ENCODE peak calls at places on chromosomes 4 and X, in four cellular contexts. One of them, this sample, is unnamed.
A peak's percentile ranks its signal among the peaks of the same experiment; 100 is the strongest.

GRCh38 chr4:107935246-107935645 is 3.9 kb downstream of the CYP2U1 start:
- DNase-seq in K562: no peak
- DNase-seq in GM12878: no peak
- DNase-seq in GM12891: no peak
- DNase-seq in this sample: no peak

GRCh38 chr4:91488946-91489345 is 814.8 kb upstream of the GRID2 start:
- DNase-seq in K562: no peak
- DNase-seq in GM12891: no peak
- DNase-seq in GM12878: no peak
- DNase-seq in this sample: no peak

GRCh38 chrX:14027031-14027430 is 2.7 kb downstream of the GEMIN8 start:
- DNase-seq in K562: no peak
- DNase-seq in GM12878: no peak
- DNase-seq in GM12891: no peak
- DNase-seq in this sample: no peak

GRCh38 chr4:69098470-69098869 is 2.2 kb downstream of the UGT2B7 start:
- DNase-seq in GM12878: no peak
- DNase-seq in GM12891: no peak
- DNase-seq in K562: no peak
- DNase-seq in this sample: no peak

GRCh38 chr4:89064848-89065247 is 7.9 kb upstream of the FAM13A start:
- DNase-seq in K562: no peak
- DNase-seq in GM12891: no peak
- DNase-seq in GM12878: no peak
- DNase-seq in this sample: no peak

GRCh38 chr4:26893491-26893890 is 32.9 kb downstream of the STIM2 start:
- DNase-seq in K562: no peak
- DNase-seq in GM12878: no peak
- DNase-seq in GM12891: no peak
- DNase-seq in this sample: no peak

GRCh38 chr4:6772223-6772928 is 10.2 kb upstream of the KIAA0232 start:
- DNase-seq in GM12891: no peak
- DNase-seq in GM12878: no peak
- DNase-seq in K562: no peak
- DNase-seq in this sample: no peak

GRCh38 chr4:56255820-56256219 is 131.5 kb downstream of the AASDH start:
- DNase-seq in K562: no peak
- DNase-seq in GM12878: no peak
- DNase-seq in GM12891: no peak
- DNase-seq in this sample: no peak

GRCh38 chrX:17654116-17654515 is 83.2 kb upstream of the SCML1 start:
- DNase-seq in GM12878: no peak
- DNase-seq in K562: no peak
- DNase-seq in GM12891: no peak
- DNase-seq in this sample: no peak

GRCh38 chrX:95885074-95885473 is 799.6 kb upstream of the DIAPH2 start:
- DNase-seq in GM12878: no peak
- DNase-seq in K562: no peak
- DNase-seq in GM12891: no peak
- DNase-seq in this sample: no peak

GRCh38 chr4:94711635-94712034 is 46.1 kb upstream of the BMPR1B start:
- DNase-seq in K562: no peak
- DNase-seq in GM12878: no peak
- DNase-seq in GM12891: no peak
- DNase-seq in this sample: no peak

GRCh38 chr4:168411318-168412150 is 68.8 kb downstream of the DDX60L start:
- DNase-seq in GM12878: no peak
- DNase-seq in GM12891: no peak
- DNase-seq in K562: no peak
- DNase-seq in this sample: no peak

GRCh38 chr4:88792821-88793220 is 95.2 kb upstream of the NAP1L5 start:
- DNase-seq in K562: no peak
- DNase-seq in GM12891: no peak
- DNase-seq in GM12878: no peak
- DNase-seq in this sample: no peak

GRCh38 chrX:145843196-145843595 is 25.6 kb downstream of the SLITRK2 start:
- DNase-seq in GM12878: no peak
- DNase-seq in K562: no peak
- DNase-seq in GM12891: no peak
- DNase-seq in this sample: no peak

GRCh38 chrX:13653022-13653693 is at the start of gene TCEANC:
- DNase-seq in K562: peak; percentile 92
- DNase-seq in GM12878: peak; percentile 89
- DNase-seq in GM12891: peak; percentile 58
- DNase-seq in this sample: peak; percentile 81

GRCh38 chr4:156419080-156419638 is 465.5 kb upstream of the CTSO start:
- DNase-seq in K562: no peak
- DNase-seq in GM12891: no peak
- DNase-seq in GM12878: no peak
- DNase-seq in this sample: no peak

GRCh38 chr4:7424553-7425111 is 10.1 kb downstream of the PSAPL1 start:
- DNase-seq in GM12891: no peak
- DNase-seq in GM12878: no peak
- DNase-seq in K562: no peak
- DNase-seq in this sample: no peak

GRCh38 chrX:49879656-49880277 is 483 bp downstream of the USP27X start:
- DNase-seq in GM12878: no peak
- DNase-seq in K562: no peak
- DNase-seq in GM12891: no peak
- DNase-seq in this sample: peak; percentile 2

DNA sequence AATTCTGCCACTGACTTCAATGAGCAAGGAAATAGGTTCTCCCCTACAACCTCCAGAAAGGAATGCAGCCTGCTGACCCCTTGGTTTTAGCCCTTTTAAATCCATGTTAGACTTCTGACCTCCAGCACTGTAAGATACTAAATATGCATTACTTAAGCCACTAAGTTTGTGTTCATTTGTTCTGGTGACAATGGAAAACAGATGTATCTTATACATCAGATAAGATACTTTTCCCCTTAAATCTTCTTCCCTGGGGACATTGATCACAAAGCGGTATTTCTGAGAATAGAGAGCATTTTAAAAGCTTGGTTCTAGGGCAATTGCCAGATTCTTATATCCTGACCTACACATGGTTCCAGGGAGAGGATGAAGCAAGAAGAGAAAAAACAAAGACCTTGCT is 6.5 kb upstream of the TMEM184C start:
- DNase-seq in GM12878: no peak
- DNase-seq in GM12891: no peak
- DNase-seq in K562: no peak
- DNase-seq in this sample: no peak
- TF ChIP-seq TAF1 in GM12878: no peak
- TF ChIP-seq TAF1 in GM12891: no peak
- TF ChIP-seq TAF1 in K562: no peak
- TF ChIP-seq TAF1 in this sample: no peak

DNA sequence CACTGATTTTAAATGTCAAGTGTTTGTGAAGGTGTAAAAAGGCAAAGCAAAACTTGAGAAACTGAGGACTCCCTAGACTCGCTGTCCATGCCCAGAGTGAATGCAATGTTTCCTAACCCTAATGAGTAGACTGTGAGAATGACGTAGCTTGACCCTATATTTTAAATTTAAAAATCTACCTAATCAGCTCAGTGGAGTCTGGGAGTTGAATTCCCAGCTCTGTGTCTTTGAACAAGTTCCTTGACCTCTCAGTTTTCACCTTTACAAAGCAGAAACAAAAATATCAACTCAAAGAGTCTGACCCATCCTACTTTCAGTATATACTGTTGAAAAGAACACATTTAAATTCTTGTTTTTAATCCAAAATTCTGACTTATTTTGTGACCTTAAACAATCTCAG is 2.3 kb downstream of the FGA start:
- DNase-seq in GM12891: no peak
- DNase-seq in GM12878: no peak
- DNase-seq in K562: no peak
- DNase-seq in this sample: no peak
- TF ChIP-seq POLR2AphosphoS5 in GM12891: no peak
- TF ChIP-seq POLR2AphosphoS5 in GM12878: no peak
- TF ChIP-seq POLR2AphosphoS5 in K562: no peak
- TF ChIP-seq POLR2AphosphoS5 in this sample: no peak

GRCh38 chrX:77894921-77895886 is at the start of gene MAGT1:
- DNase-seq in GM12878: peak; percentile 90
- DNase-seq in K562: peak; percentile 81
- DNase-seq in GM12891: peak; percentile 36
- DNase-seq in this sample: peak; percentile 45
- TF ChIP-seq POLR2A in GM12878: peak; percentile 98
- TF ChIP-seq POLR2A in K562: peak; percentile 83
- TF ChIP-seq POLR2A in GM12891: peak; percentile 91
- TF ChIP-seq POLR2A in this sample: peak; percentile 92

GRCh38 chrX:9940397-9940796 is 26.8 kb upstream of the CLDN34 start:
- DNase-seq in K562: no peak
- DNase-seq in GM12891: no peak
- DNase-seq in GM12878: no peak
- DNase-seq in this sample: no peak
- TF ChIP-seq TAF1 in K562: no peak
- TF ChIP-seq TAF1 in GM12891: no peak
- TF ChIP-seq TAF1 in GM12878: no peak
- TF ChIP-seq TAF1 in this sample: no peak

GRCh38 chr4:54937501-54937900 is 187.9 kb downstream of the KDR start:
- DNase-seq in GM12891: no peak
- DNase-seq in K562: no peak
- DNase-seq in GM12878: no peak
- DNase-seq in this sample: no peak

GRCh38 chr4:54942735-54943134 is 182.7 kb downstream of the KDR start:
- DNase-seq in K562: no peak
- DNase-seq in GM12891: no peak
- DNase-seq in GM12878: no peak
- DNase-seq in this sample: no peak

GRCh38 chr4:54941994-54942552 is 183.3 kb downstream of the KDR start:
- DNase-seq in K562: no peak
- DNase-seq in GM12878: no peak
- DNase-seq in GM12891: no peak
- DNase-seq in this sample: no peak

GRCh38 chr4:54945838-54946237 is 179.6 kb downstream of the KDR start:
- DNase-seq in GM12891: no peak
- DNase-seq in K562: no peak
- DNase-seq in GM12878: no peak
- DNase-seq in this sample: no peak

DNA sequence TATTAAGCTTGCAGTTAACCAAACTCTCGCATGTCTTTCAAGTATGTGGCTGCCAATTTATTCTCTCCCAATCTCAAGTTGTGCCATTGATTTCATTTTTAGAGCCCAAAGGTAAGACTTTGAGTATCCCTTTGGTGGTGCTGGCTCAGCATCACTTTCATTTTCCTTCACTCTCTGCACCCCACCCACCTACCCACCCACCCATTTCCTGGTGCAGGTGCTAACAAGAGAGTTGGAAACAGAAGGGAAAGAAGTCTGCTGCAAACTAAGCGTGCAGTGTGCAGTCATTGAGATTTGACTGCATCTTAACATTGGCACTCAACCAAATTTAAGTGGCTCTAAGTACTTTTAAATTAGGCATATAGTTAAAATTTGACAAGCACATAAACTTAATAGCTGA is 184.4 kb downstream of the KDR start:
- DNase-seq in GM12878: no peak
- DNase-seq in GM12891: no peak
- DNase-seq in K562: no peak
- DNase-seq in this sample: no peak
- TF ChIP-seq POLR2AphosphoS5 in GM12878: no peak
- TF ChIP-seq POLR2AphosphoS5 in GM12891: no peak
- TF ChIP-seq POLR2AphosphoS5 in K562: no peak
- TF ChIP-seq POLR2AphosphoS5 in this sample: no peak

DNA sequence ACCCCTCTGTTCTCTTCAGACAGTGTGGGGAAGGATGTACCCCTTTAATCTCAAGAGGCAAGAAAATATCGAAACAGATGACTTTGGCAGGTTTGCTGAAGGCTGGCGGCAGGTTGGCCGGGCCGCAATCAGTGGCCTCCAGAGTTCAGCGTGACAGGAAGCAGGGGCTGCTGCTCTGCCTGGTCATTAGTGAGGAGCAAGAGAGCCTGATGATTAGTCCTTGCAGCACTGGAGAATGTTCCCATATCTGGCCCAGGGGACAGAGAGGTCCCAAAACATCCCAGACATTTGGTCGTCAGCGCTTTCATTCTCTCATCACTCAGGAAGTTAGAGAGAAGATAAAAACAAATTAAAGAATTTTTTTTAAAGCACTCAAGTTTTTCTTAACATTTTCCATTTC is 352.8 kb downstream of the SPRY1 start:
- DNase-seq in K562: no peak
- DNase-seq in GM12891: no peak
- DNase-seq in GM12878: no peak
- DNase-seq in this sample: no peak
- TF ChIP-seq POLR2A in K562: no peak
- TF ChIP-seq POLR2A in GM12891: no peak
- TF ChIP-seq POLR2A in GM12878: no peak
- TF ChIP-seq POLR2A in this sample: no peak

DNA sequence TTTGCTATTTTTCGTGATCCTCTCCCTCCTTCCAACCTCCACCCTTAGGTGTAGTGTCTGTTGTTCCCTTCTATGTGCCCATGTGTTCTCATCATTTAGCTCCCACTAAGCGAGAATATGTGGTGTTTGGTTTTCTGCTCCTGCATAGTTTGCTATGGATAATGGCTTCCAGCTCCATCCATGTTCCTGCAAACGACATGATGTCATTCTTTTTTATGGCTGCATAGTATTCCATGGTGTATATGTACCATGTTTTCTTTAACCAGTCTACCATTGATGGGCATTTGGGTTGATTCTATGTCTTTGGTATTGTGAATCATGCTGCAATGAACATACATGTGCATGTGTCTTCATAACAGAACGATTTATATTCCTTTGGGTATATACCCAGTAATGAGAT is 102.7 kb downstream of the SEL1L3 start:
- DNase-seq in GM12878: no peak
- DNase-seq in K562: no peak
- DNase-seq in GM12891: no peak
- DNase-seq in this sample: no peak
- TF ChIP-seq TAF1 in GM12878: no peak
- TF ChIP-seq TAF1 in K562: no peak
- TF ChIP-seq TAF1 in GM12891: no peak
- TF ChIP-seq TAF1 in this sample: no peak

GRCh38 chr4:2819244-2820215 is 24.1 kb upstream of the ADD1 start:
- DNase-seq in K562: no peak
- DNase-seq in GM12878: no peak
- DNase-seq in GM12891: no peak
- DNase-seq in this sample: no peak

GRCh38 chr4:2817701-2818350 is 24.9 kb downstream of the SH3BP2 start:
- DNase-seq in GM12891: peak; percentile 78
- DNase-seq in K562: no peak
- DNase-seq in GM12878: no peak
- DNase-seq in this sample: peak; percentile 81

GRCh38 chr4:2822461-2823300 is 21.0 kb upstream of the ADD1 start:
- DNase-seq in GM12891: no peak
- DNase-seq in GM12878: no peak
- DNase-seq in K562: no peak
- DNase-seq in this sample: no peak

GRCh38 chr4:2818351-2818939 is 25.2 kb upstream of the ADD1 start:
- DNase-seq in K562: no peak
- DNase-seq in GM12878: no peak
- DNase-seq in GM12891: no peak
- DNase-seq in this sample: no peak

GRCh38 chr4:2820216-2820982 is 23.2 kb upstream of the ADD1 start:
- DNase-seq in GM12878: no peak
- DNase-seq in K562: no peak
- DNase-seq in GM12891: no peak
- DNase-seq in this sample: no peak
- TF ChIP-seq POLR2AphosphoS5 in GM12878: no peak
- TF ChIP-seq POLR2AphosphoS5 in K562: no peak
- TF ChIP-seq POLR2AphosphoS5 in GM12891: no peak
- TF ChIP-seq POLR2AphosphoS5 in this sample: peak; percentile 9